ENCODE peak calls at places on chromosome 1, in four cellular contexts. O, J, H and L are unnamed samples.

GRCh38 chr1:227323956-227324267 is 5.6 kb upstream of the CDC42BPA start:
- DNase-seq in H (no peak), O (no peak), J (no peak), L (no peak)

GRCh38 chr1:70044832-70045231 is 160.5 kb downstream of the LRRC40 start:
- DNase-seq in J (no peak), O (peak; percentile 63), H (no peak), L (peak; percentile 55)

GRCh38 chr1:186875874-186876273 is 47.1 kb downstream of the PLA2G4A start:
- DNase-seq in O (no peak), J (no peak), H (no peak), L (no peak)

GRCh38 chr1:41773144-41773571 is 145.6 kb downstream of the HIVEP3 start:
- DNase-seq in O (peak; percentile 57), J (no peak), H (no peak), L (peak; percentile 86)

GRCh38 chr1:180372728-180373127 is 129.6 kb downstream of the ACBD6 start:
- DNase-seq in O (no peak), J (no peak), H (no peak), L (no peak)

GRCh38 chr1:228174482-228175315 is 9.1 kb downstream of the IBA57 start:
- DNase-seq in O (peak; percentile 25), J (no peak), H (peak; percentile 62), L (no peak)

GRCh38 chr1:209879539-209879938 is 51.8 kb downstream of the UTP25 start:
- DNase-seq in H (no peak), O (no peak), J (no peak), L (peak; percentile 68)

GRCh38 chr1:118949317-118949716 is 38.8 kb downstream of the TBX15 start:
- DNase-seq in O (no peak), J (peak; percentile 34), H (no peak), L (peak; percentile 47)

GRCh38 chr1:229597877-229598276 is 28.0 kb downstream of the TAF5L start:
- DNase-seq in H (no peak), O (peak; percentile 35), J (no peak), L (no peak)

GRCh38 chr1:174998569-174999215 is 1.1 kb upstream of the CACYBP start:
- DNase-seq in H (peak; percentile 61), O (peak; percentile 52), J (no peak), L (no peak)

GRCh38 chr1:156571261-156571958 is 955 bp downstream of the IQGAP3 start:
- DNase-seq in H (no peak), O (peak; percentile 70), J (no peak), L (peak; percentile 90)

GRCh38 chr1:169260478-169260877 is 107.1 kb downstream of the NME7 start:
- DNase-seq in J (no peak), O (no peak), H (no peak), L (no peak)

DNA sequence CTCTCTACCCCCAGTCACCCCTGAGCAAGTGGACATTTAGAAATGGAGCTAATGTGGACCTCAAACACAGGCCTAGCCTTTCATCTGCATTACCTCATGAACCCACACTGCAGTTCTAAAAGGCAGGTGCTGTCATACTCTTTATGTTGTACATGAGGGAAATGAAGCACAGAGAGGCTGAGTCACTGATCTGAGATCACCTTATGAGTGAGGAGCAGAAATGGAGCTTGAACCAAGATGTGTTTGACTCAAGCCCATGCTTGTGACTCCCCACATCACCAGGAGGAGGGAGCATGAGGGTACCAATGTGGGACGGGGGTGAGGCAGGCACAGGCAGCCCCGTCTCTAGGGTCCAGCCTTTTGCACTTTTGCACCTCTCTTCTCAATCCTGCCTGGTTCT is 702.8 kb downstream of the PTPRU start:
- DNase-seq in O (no peak), J (no peak), H (no peak), L (no peak)
- TF ChIP-seq CTCF in O (no peak), J (no peak), H (no peak), L (no peak)

GRCh38 chr1:32072622-32073386 is at the start of gene TMEM39B:
- DNase-seq in J (peak; percentile 96), O (peak; percentile 96), H (peak; percentile 95), L (peak; percentile 96)
- TF ChIP-seq CTCF in J (no peak), O (peak; percentile 25), H (no peak), L (no peak)

DNA sequence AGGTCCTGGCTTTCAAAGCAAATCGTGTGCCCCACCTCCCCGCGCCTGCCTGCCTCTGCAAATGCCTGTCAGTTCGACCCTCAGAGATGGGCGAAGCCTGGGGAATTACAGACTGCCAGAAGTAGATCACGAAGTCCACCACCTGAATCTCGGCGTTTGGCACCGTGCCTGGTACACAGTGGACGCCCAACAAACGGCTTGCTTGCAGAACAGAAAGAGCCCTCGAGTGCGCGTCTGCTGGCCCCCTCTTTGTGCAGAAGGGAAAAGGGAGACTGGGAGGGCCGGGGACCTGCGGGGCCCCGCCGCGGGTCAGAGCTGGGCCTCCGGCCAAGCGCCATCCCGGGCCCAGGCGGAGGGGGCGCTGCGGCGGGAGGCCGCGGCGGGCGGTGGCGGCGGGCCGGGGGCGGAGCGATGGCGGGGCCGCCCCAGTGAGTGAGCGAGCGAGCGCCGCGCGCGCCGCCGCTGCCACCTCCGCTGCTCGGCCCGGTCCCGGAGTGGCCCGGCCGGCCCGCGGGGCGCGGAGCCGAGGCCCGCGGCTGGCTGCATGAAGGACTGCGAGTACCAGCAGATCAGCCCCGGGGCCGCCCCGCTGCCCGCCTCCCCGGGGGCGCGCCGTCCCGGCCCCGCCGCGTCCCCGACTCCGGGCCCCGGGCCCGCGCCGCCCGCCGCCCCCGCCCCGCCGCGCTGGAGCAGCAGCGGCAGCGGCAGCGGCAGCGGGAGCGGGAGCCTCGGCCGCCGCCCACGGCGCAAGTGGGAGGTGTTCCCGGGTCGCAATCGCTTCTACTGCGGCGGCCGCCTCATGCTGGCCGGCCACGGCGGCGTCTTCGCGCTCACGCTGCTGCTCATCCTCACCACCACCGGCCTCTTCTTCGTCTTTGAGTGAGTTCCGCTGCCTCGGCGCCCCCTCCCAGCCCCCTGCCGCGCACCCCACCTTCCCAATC is at the start of gene ZDHHC18:
- DNase-seq in O (no peak), H (peak; percentile 94), J (peak; percentile 79), L (peak; percentile 50)
- TF ChIP-seq CTCF in O (peak; percentile 43), H (peak; percentile 72), J (peak; percentile 59), L (peak; percentile 31)

GRCh38 chr1:50969611-50970507 is at the start of gene CDKN2C:
- DNase-seq in H (peak; percentile 71), O (peak; percentile 85), J (peak; percentile 74), L (peak; percentile 68)
- TF ChIP-seq CTCF in H (peak; percentile 13), O (no peak), J (no peak), L (no peak)

DNA sequence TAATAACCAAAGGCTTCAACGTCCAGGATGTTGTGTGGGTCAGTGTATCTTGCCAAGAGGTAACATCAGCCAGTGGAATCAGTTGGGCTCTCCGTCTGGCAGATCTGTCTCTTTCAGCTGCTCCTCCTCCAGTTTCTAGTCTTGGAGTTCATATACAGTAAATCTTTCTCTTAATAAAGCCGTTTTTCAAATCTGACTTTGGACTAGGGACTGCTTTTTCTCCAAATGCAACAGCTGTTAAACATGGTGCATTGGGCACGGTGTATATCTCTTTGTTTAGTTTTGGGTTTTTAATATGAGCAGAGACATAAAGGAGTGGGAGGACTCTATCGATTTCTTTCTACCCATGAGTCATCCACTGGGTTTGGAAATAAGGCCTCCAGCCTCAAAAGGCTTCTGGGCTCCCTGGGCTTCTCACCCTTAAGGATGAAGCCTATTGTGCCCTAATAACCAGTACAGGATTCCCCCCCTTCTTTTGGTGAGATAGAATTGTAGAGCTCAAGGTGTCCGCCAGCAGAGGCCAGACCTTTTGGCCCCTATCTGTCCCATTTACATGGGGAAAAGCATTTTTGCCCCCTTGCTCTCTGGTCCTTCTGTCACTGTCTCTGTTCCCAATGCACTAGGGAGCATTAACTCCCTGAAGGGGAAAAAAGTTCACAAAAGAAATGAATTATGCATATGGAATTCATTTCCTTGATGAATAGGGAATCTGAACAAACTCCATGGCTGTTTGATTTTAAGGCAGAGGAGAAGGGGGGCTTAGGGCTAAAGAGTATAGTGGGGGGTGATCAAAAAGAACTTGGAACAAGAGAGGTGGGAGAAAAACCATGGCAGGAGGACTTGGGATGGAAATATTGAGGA is 86.0 kb downstream of the PBX1 start:
- DNase-seq in J (no peak), O (peak; percentile 89), H (no peak), L (peak; percentile 79)
- TF ChIP-seq CTCF in J (no peak), O (no peak), H (no peak), L (no peak)